ENCODE peak calls at places on chromosomes 5 and 9, in six cellular contexts. Z is IMR-90, B is colonic mucosa, M is K562, T is mesendoderm, N is HepG2. E is an unnamed sample.
A peak's percentile ranks its signal among the peaks of the same experiment; 100 is the strongest.

GRCh38 chr9:109751253-109751652 is 28.7 kb upstream of the PALM2AKAP2 start:
- DNase-seq in B (no peak), Z (peak; percentile 82), N (peak; percentile 49), M (no peak), T (no peak), E (no peak)

GRCh38 chr5:172150514-172151425 is 37.3 kb downstream of the STK10 start:
- DNase-seq in B (no peak), N (no peak), M (peak; percentile 46), Z (peak; percentile 24), T (no peak), E (no peak)

GRCh38 chr5:54655761-54656160 is 138.2 kb downstream of the SNX18 start:
- DNase-seq in B (no peak), Z (no peak), T (no peak), M (no peak), N (no peak), E (no peak)

GRCh38 chr9:84670106-84670800 is 724 bp downstream of the NTRK2 start:
- DNase-seq in T (peak; percentile 56), B (no peak), N (no peak), M (no peak), Z (no peak), E (no peak)

GRCh38 chr5:171418316-171418981 is 998 bp upstream of the FGF18 start:
- DNase-seq in T (peak; percentile 92), M (peak; percentile 90), B (peak; percentile 72), Z (peak; percentile 82), N (peak; percentile 61), E (peak; percentile 39)

GRCh38 chr5:88144219-88145040 is 124.2 kb downstream of the TMEM161B start:
- DNase-seq in M (no peak), Z (no peak), B (no peak), T (peak; percentile 17), N (no peak), E (no peak)

GRCh38 chr5:157266286-157267007 is 524 bp downstream of the CYFIP2 start:
- DNase-seq in B (peak; percentile 48), N (no peak), M (no peak), T (peak; percentile 49), Z (no peak), E (peak; percentile 76)

GRCh38 chr9:16970321-16970720 is 99.9 kb upstream of the BNC2 start:
- DNase-seq in B (no peak), N (no peak), M (no peak), T (no peak), Z (no peak), E (no peak)

GRCh38 chr9:130949188-130950038 is 10.4 kb upstream of the FIBCD1 start:
- DNase-seq in B (no peak), Z (no peak), M (no peak), T (no peak), N (no peak), E (no peak)

GRCh38 chr5:132222649-132223038 is 5.0 kb downstream of the P4HA2 start:
- DNase-seq in M (no peak), T (no peak), B (no peak), Z (no peak), N (no peak), E (no peak)

GRCh38 chr5:132220476-132220875 is 7.2 kb downstream of the P4HA2 start:
- DNase-seq in T (no peak), B (no peak), N (no peak), Z (peak; percentile 10), M (no peak), E (no peak)

GRCh38 chr5:132223861-132224260 is 3.8 kb downstream of the P4HA2 start:
- DNase-seq in Z (no peak), M (no peak), T (no peak), N (no peak), B (no peak), E (no peak)

GRCh38 chr5:132219981-132220380 is 7.7 kb downstream of the P4HA2 start:
- DNase-seq in Z (no peak), N (no peak), B (no peak), M (no peak), T (no peak), E (no peak)

GRCh38 chr5:132221781-132222648 is 5.6 kb downstream of the P4HA2 start:
- DNase-seq in N (no peak), B (peak; percentile 38), T (no peak), Z (peak; percentile 87), M (no peak), E (no peak)
- H3K9ac ChIP-seq in N (no peak overlapping the region), B (no peak overlapping the region), T (no peak overlapping the region), Z (peak overlapping the region; percentile 3), M (peak overlapping the region; percentile 22), E (no peak overlapping the region)

DNA sequence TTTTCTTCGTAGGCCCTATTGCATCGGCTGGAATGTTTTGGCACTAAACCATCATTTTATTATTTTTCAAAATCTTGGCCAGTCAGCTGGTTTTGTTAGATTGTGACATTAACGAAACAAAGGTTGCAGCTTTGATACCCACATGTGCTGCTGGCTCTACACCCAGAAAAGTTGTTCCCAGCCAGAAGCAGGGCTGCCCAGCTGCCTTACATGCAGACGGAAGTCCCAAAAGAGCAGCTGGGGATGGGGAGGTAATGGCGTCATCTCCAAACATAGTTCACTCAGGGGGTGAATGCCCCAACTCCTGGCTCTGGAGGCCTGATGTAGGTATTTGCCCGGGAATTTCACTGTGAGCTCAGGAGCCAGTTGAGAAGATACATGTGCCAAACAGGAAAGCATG is 23.3 kb downstream of the TMEM171 start:
- DNase-seq in T (no peak), Z (no peak), N (no peak), M (no peak), B (no peak), E (no peak)
- H3K9ac ChIP-seq in T (no peak overlapping the region), Z (no peak overlapping the region), N (no peak overlapping the region), M (no peak overlapping the region), B (no peak overlapping the region), E (no peak overlapping the region)

GRCh38 chr5:57410374-57411320 is 72.0 kb downstream of the ACTBL2 start:
- DNase-seq in B (no peak), N (no peak), T (no peak), M (no peak), Z (no peak), E (no peak)

GRCh38 chr5:57406591-57406990 is 76.0 kb downstream of the ACTBL2 start:
- DNase-seq in T (no peak), Z (no peak), M (no peak), B (no peak), N (no peak), E (no peak)

GRCh38 chr5:57407391-57407790 is 75.2 kb downstream of the ACTBL2 start:
- DNase-seq in M (no peak), T (no peak), Z (no peak), N (no peak), B (no peak), E (no peak)

GRCh38 chr5:57408285-57408684 is 74.3 kb downstream of the ACTBL2 start:
- DNase-seq in N (no peak), T (no peak), M (no peak), Z (no peak), B (no peak), E (no peak)

DNA sequence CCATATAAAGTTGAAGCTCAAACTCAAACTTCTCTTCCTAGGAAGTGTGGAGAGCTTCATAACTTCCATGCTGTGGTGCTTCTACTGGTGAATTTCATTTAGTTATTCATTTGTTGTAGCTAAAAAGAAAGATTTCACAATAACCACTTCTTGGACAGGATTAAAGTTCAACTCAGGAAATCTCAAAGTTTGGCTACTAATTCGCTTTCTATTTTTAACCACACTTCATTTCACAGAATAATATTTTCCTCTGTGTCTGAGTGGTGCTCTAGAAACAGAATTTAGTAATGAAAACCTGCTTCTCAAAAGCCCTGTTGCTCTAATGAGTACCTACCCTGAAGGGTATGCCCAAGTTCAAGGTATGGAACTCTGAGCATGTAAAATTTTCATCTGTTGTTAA is 73.9 kb downstream of the ACTBL2 start:
- DNase-seq in T (no peak), Z (peak; percentile 63), N (no peak), M (no peak), B (no peak), E (no peak)
- H3K9ac ChIP-seq in T (no peak overlapping the region), Z (no peak overlapping the region), N (no peak overlapping the region), M (no peak overlapping the region), B (no peak overlapping the region), E (no peak overlapping the region)

DNA sequence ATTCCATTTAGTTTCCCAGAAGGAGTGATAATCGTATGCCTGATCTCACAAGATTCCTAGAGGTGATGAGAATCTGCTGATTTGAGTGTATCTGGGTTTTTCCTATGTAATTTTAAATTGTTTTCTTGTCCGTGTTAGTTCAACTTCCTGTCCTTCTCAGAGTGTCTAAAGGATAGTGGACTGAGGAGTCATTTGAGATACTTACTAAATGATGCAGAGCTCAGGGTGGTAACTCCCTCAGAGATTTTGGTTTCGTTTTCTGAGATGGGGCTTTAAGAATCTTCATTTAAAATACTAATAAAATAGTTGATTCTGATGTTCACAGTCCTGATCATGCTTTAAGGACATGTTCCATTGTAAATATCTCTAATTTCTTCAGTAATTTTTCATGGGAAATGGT is 30.3 kb downstream of the MELK start:
- DNase-seq in Z (peak; percentile 66), B (no peak), T (no peak), N (no peak), M (no peak), E (no peak)
- H3K9ac ChIP-seq in Z (peak overlapping the region; percentile 46), B (no peak overlapping the region), T (no peak overlapping the region), N (no peak overlapping the region), M (no peak overlapping the region), E (no peak overlapping the region)

GRCh38 chr5:43044181-43044914 is 4.2 kb upstream of the ANXA2R start:
- DNase-seq in N (no peak), T (peak; percentile 86), B (no peak), M (no peak), Z (peak; percentile 68), E (no peak)
- H3K9ac ChIP-seq in N (no peak overlapping the region), T (peak overlapping the region; percentile 23), B (no peak overlapping the region), M (peak overlapping the region; percentile 53), Z (peak overlapping the region; percentile 72), E (peak overlapping the region; percentile 0)

GRCh38 chr9:447230-448025 is 232.8 kb downstream of the DOCK8 start:
- DNase-seq in Z (peak; percentile 8), N (no peak), B (peak; percentile 34), T (no peak), M (peak; percentile 17), E (no peak)
- H3K9ac ChIP-seq in Z (no peak overlapping the region), N (no peak overlapping the region), B (no peak overlapping the region), T (no peak overlapping the region), M (no peak overlapping the region), E (no peak overlapping the region)

DNA sequence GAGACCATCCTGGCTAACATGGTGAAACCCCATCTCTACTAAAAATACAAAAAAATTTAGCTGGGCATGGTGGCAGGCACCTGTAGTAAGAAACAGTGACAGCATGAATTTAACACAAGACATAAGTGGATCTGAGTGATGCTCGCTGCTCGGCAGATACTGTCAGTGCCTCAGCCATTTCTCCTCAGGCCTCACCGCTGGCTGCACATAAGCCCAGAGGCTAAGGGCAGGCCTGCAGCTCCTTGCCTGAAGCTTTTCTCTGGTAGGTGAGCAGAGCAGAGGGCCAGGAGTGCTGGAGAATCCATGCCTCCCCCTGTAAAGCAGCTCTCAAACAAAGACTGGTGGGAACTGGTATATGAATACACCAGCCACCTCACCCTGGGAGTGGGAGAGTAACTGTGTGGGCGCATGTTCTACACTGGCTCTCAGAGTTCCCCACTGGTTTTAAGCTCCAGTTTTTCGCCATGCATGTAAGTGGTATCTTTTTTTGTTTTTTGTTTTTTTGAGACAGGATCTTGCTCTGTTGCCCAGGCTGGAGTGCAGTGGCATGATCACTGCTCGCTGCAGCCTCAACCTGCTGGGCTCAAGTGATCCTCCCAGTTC is 10.3 kb upstream of the CD72 start:
- DNase-seq in T (no peak), B (no peak), M (no peak), N (no peak), Z (no peak), E (no peak)
- H3K9ac ChIP-seq in T (no peak overlapping the region), B (no peak overlapping the region), M (no peak overlapping the region), N (no peak overlapping the region), Z (no peak overlapping the region), E (no peak overlapping the region)